ENCODE peak calls at places on chromosomes 16 and 17, in nine cellular contexts. E is lung, X is sigmoid colon, U is heart right ventricle, F is Karpas-422, J is left ventricle myocardium inferior, P is heart left ventricle, B is MM.1S, H is neural progenitor cell. S is an unnamed sample. For H3K9me3 and H3K4me1, the result is how much of the 10 kb centered on the place peaks cover.

GRCh38 chr16:2142942-2143868 is 5.2 kb upstream of the RAB26 start:
- DNase-seq in J (no peak), H (no peak), B (no peak), E (no peak), F (no peak), U (no peak), X (no peak), P (no peak), S (no peak)

GRCh38 chr16:53056528-53056881 is 1.7 kb downstream of the CHD9 start:
- DNase-seq in X (peak), E (no peak), P (no peak), U (no peak), B (no peak), J (no peak), H (no peak), F (no peak), S (no peak)

GRCh38 chr17:76264425-76264754 is 758 bp upstream of the UBALD2 start:
- DNase-seq in P (no peak), U (no peak), E (no peak), B (no peak), H (no peak), F (no peak), J (no peak), X (no peak), S (no peak)

GRCh38 chr17:78258323-78259229 is 27.1 kb downstream of the TMEM235 start:
- DNase-seq in J (peak), B (peak), U (peak), X (no peak), F (no peak), E (peak), H (peak), P (peak), S (no peak)

GRCh38 chr16:54750249-54750648 is 180.4 kb upstream of the IRX5 start:
- DNase-seq in X (no peak), F (no peak), B (no peak), E (no peak), J (no peak), P (no peak), U (no peak), H (no peak), S (no peak)

GRCh38 chr16:56932588-56933265 is 785 bp downstream of the HERPUD1 start:
- DNase-seq in B (peak), P (peak), U (peak), J (peak), H (peak), E (peak), F (peak), X (peak), S (no peak)

GRCh38 chr16:54847609-54848008 is 83.1 kb upstream of the IRX5 start:
- DNase-seq in H (no peak), F (no peak), U (no peak), E (no peak), B (no peak), P (no peak), J (no peak), X (no peak), S (no peak)

GRCh38 chr17:81432873-81433451 is 37.7 kb downstream of the BAHCC1 start:
- DNase-seq in U (no peak), F (no peak), B (no peak), H (no peak), E (peak), P (no peak), J (no peak), X (no peak), S (no peak)

GRCh38 chr17:27778193-27778592 is 22.1 kb downstream of the NOS2 start:
- DNase-seq in X (no peak), B (no peak), H (no peak), P (no peak), F (no peak), E (no peak), U (no peak), J (no peak), S (no peak)

GRCh38 chr17:6554871-6555330 is 1.5 kb downstream of the PITPNM3 start:
- DNase-seq in U (no peak), H (peak), B (no peak), E (no peak), X (no peak), F (no peak), J (no peak), P (no peak), S (no peak)

GRCh38 chr17:22503322-22503899 is 811.1 kb downstream of the KCNJ18 start:
- DNase-seq in U (no peak), B (no peak), F (no peak), H (no peak), P (no peak), J (no peak), X (no peak), E (no peak), S (no peak)
- H3K9me3 ChIP-seq in U (under half), B (under half), F (under half), H (under half), P (under half), J (under half), X (under half), E (under half), S (under half)

DNA sequence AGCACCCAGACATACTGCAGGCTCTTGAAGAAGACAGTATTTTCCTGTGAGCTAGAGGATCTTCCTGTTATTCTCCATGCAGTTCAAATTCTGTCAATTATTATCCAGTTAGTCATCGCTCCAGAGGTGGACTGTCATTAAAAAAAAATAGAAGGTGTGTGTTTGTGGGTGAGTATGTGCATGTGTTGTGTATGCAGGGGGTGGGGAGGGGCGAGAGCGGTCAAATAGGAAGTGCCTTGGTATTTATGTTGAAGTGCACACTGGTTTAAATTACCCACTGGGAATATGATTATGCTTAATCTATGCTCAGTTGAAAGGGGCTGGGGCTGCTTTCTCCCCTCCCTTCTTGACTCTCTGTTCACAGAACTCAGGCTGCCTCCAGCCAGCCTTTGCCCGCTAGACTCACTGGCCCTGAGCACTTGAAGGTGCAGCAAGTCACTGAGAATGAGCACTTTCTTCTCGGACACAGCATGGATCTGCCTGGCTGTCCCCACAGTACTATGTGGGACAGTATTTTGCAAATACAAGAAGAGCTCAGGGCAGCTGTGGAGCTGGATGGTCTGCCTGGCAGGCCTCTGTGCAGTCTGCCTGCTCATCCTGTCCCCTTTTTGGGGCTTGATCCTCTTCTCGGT is at the start of gene HSD17B2:
- DNase-seq in E (no peak), X (no peak), P (no peak), U (no peak), B (no peak), F (no peak), H (no peak), J (no peak), S (no peak)
- H3K4me1 ChIP-seq in E (under half), X (under half), P (under half), U (under half), B (under half), F (under half), H (under half), J (under half), S (under half)

GRCh38 chr17:35486920-35487727 is 38.6 kb upstream of the SLFN13 start:
- DNase-seq in X (peak), B (peak), U (peak), H (no peak), J (peak), F (no peak), E (peak), P (peak), S (no peak)
- H3K4me3 ChIP-seq in X (peak), B (peak), U (peak), H (peak), J (peak), F (no peak), E (peak), P (peak), S (peak)

GRCh38 chr16:35573407-35573806 is 2114.0 kb downstream of the TP53TG3F start:
- DNase-seq in P (no peak), H (no peak), E (no peak), B (no peak), X (no peak), F (no peak), J (no peak), U (no peak), S (no peak)

GRCh38 chr16:35572186-35572585 is 2112.8 kb downstream of the TP53TG3F start:
- DNase-seq in E (no peak), P (no peak), F (no peak), X (no peak), U (no peak), J (no peak), H (no peak), B (no peak), S (no peak)

GRCh38 chr16:35574454-35575431 is 2115.3 kb downstream of the TP53TG3F start:
- DNase-seq in U (no peak), J (no peak), B (no peak), F (no peak), X (no peak), P (no peak), E (no peak), H (no peak), S (no peak)

GRCh38 chr16:35575432-35575821 is 2116.0 kb downstream of the TP53TG3F start:
- DNase-seq in X (no peak), H (no peak), P (no peak), J (no peak), F (no peak), U (no peak), E (no peak), B (no peak), S (no peak)

DNA sequence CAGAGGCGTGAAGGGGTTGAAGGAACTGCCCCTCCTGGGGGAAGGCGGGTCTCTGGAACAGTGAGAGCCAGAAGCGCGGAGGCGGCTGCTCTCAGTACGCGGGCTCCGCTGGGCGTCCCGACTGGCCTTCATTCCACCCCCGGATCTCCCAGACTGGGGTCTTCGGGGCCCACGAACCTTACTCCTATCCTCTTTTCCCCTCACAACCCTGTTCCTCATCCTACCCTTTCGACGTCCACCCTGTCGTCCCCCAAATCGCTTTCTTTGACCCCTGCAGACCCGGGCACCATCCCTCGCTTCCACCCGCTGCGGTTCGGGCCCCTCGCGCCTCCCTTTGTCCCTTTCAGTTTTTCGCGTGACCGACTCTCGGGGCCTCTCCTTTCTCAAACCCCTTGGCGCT is 2114.6 kb downstream of the TP53TG3F start:
- DNase-seq in E (no peak), B (no peak), U (no peak), J (no peak), H (no peak), F (no peak), P (no peak), X (no peak), S (no peak)
- H3K9me3 ChIP-seq in E (under half), B (under half), U (under half), J (under half), H (under half), F (under half), P (under half), X (under half), S (under half)

GRCh38 chr16:80263181-80263823 is 277.5 kb upstream of the DYNLRB2 start:
- DNase-seq in F (no peak), E (no peak), X (no peak), H (no peak), B (no peak), U (no peak), P (no peak), J (no peak), S (no peak)
- H3K4me1 ChIP-seq in F (under half), E (under half), X (under half), H (under half), B (under half), U (under half), P (under half), J (under half), S (under half)

GRCh38 chr17:19678581-19679418 is 30.2 kb downstream of the ALDH3A2 start:
- DNase-seq in X (no peak), B (no peak), H (no peak), F (no peak), J (no peak), U (no peak), P (no peak), E (no peak), S (no peak)

GRCh38 chr17:19676901-19677300 is 28.4 kb downstream of the ALDH3A2 start:
- DNase-seq in B (no peak), U (no peak), J (no peak), H (no peak), X (no peak), F (no peak), P (no peak), E (peak), S (no peak)

GRCh38 chr17:19672009-19672837 is 23.7 kb downstream of the ALDH3A2 start:
- DNase-seq in P (no peak), F (peak), J (peak), U (peak), B (no peak), H (no peak), E (peak), X (no peak), S (no peak)

GRCh38 chr17:19683117-19683516 is 33.3 kb downstream of the SLC47A2 start:
- DNase-seq in J (no peak), E (no peak), F (no peak), X (no peak), U (no peak), H (no peak), B (no peak), P (no peak), S (no peak)

DNA sequence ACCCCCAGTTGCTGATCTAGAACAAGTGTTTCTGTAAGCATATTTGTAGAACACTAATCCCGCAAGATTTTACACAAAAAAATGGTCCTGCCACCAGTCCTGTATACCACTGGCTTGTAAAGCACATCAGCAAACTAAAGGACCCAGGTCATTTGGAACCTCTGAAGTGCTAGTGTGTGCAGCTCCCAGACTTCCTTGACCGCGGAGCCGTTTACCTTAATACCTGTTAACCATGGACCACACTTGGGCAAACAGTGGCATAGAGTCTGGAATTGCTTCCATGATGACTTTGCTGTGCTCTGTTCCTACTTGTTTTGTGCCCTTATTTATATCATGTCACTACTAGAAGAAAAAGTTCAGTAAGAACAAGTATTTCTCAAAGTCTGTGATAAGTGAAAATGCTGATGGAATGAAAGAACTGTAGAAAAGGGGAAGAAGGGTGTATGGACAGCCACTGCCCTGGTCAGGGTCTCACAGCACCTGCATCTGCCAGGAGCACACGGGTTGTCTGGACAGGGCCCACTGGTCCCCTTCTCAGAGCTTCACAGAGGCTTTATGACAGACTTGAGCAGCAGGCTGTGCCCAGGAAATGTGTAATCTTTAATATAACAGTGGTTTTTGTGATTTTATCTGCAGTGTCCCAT is 29.3 kb downstream of the ALDH3A2 start:
- DNase-seq in B (no peak), U (no peak), P (no peak), F (no peak), H (no peak), X (no peak), E (no peak), J (no peak), S (no peak)
- H3K4me3 ChIP-seq in B (no peak), U (no peak), P (no peak), F (no peak), H (no peak), X (no peak), E (no peak), J (no peak), S (no peak)

GRCh38 chr16:89466920-89467319 is 23.4 kb downstream of the ANKRD11 start:
- DNase-seq in J (no peak), B (no peak), U (no peak), H (no peak), X (no peak), E (no peak), P (no peak), F (no peak), S (no peak)
- H3K9me3 ChIP-seq in J (under half), B (under half), U (under half), H (under half), X (under half), E (under half), P (under half), F (under half), S (under half)

S was measured in NT2/D1.